ENCODE peak calls at places on chromosomes 13 and 19, in ten cellular contexts. One of them, this sample, is unnamed.

GRCh38 chr13:26664942-26665341 is 95.6 kb downstream of the GPR12 start:
- DNase-seq in heart right ventricle: no peak
- DNase-seq in AG10803: no peak
- DNase-seq in cardiac fibroblast: no peak
- DNase-seq in HFFc6: no peak
- DNase-seq in right lobe of liver: no peak
- DNase-seq in body of pancreas: no peak
- DNase-seq in A549: no peak
- DNase-seq in astrocyte of the spinal cord: no peak
- DNase-seq in GM23338: no peak
- DNase-seq in this sample: no peak

GRCh38 chr19:42291437-42291815 is 10.5 kb upstream of the PRR19 start:
- DNase-seq in heart right ventricle: no peak
- DNase-seq in AG10803: no peak
- DNase-seq in cardiac fibroblast: no peak
- DNase-seq in HFFc6: no peak
- DNase-seq in right lobe of liver: no peak
- DNase-seq in body of pancreas: no peak
- DNase-seq in A549: no peak
- DNase-seq in astrocyte of the spinal cord: no peak
- DNase-seq in GM23338: peak; percentile 61
- DNase-seq in this sample: no peak

GRCh38 chr19:7242601-7243258 is 51.5 kb downstream of the INSR start:
- DNase-seq in heart right ventricle: no peak
- DNase-seq in AG10803: peak; percentile 89
- DNase-seq in cardiac fibroblast: peak; percentile 71
- DNase-seq in HFFc6: peak; percentile 81
- DNase-seq in right lobe of liver: no peak
- DNase-seq in body of pancreas: no peak
- DNase-seq in A549: no peak
- DNase-seq in astrocyte of the spinal cord: peak; percentile 74
- DNase-seq in GM23338: no peak
- DNase-seq in this sample: no peak

GRCh38 chr13:25276748-25277147 is 10.5 kb downstream of the MTMR6 start:
- DNase-seq in heart right ventricle: no peak
- DNase-seq in AG10803: no peak
- DNase-seq in cardiac fibroblast: no peak
- DNase-seq in HFFc6: peak; percentile 61
- DNase-seq in right lobe of liver: no peak
- DNase-seq in body of pancreas: no peak
- DNase-seq in A549: no peak
- DNase-seq in astrocyte of the spinal cord: peak; percentile 36
- DNase-seq in GM23338: no peak
- DNase-seq in this sample: no peak

GRCh38 chr13:99467764-99468163 is 33.5 kb upstream of the TM9SF2 start:
- DNase-seq in heart right ventricle: no peak
- DNase-seq in AG10803: peak; percentile 25
- DNase-seq in cardiac fibroblast: peak; percentile 44
- DNase-seq in HFFc6: peak; percentile 79
- DNase-seq in right lobe of liver: no peak
- DNase-seq in body of pancreas: no peak
- DNase-seq in A549: peak; percentile 17
- DNase-seq in astrocyte of the spinal cord: peak; percentile 50
- DNase-seq in GM23338: no peak
- DNase-seq in this sample: no peak

GRCh38 chr13:100315522-100315921 is 226.6 kb downstream of the PCCA start:
- DNase-seq in heart right ventricle: no peak
- DNase-seq in AG10803: no peak
- DNase-seq in cardiac fibroblast: no peak
- DNase-seq in HFFc6: no peak
- DNase-seq in right lobe of liver: no peak
- DNase-seq in body of pancreas: no peak
- DNase-seq in A549: no peak
- DNase-seq in astrocyte of the spinal cord: no peak
- DNase-seq in GM23338: no peak
- DNase-seq in this sample: no peak

GRCh38 chr13:106990594-106990993 is 422.7 kb upstream of the ARGLU1 start:
- DNase-seq in heart right ventricle: no peak
- DNase-seq in AG10803: peak; percentile 44
- DNase-seq in cardiac fibroblast: no peak
- DNase-seq in HFFc6: no peak
- DNase-seq in right lobe of liver: no peak
- DNase-seq in body of pancreas: no peak
- DNase-seq in A549: no peak
- DNase-seq in astrocyte of the spinal cord: no peak
- DNase-seq in GM23338: no peak
- DNase-seq in this sample: no peak

GRCh38 chr13:33610471-33611015 is 207.4 kb upstream of the RFC3 start:
- DNase-seq in heart right ventricle: peak; percentile 81
- DNase-seq in AG10803: no peak
- DNase-seq in cardiac fibroblast: peak; percentile 44
- DNase-seq in HFFc6: no peak
- DNase-seq in right lobe of liver: peak; percentile 85
- DNase-seq in body of pancreas: no peak
- DNase-seq in A549: peak; percentile 1
- DNase-seq in astrocyte of the spinal cord: peak; percentile 47
- DNase-seq in GM23338: peak; percentile 60
- DNase-seq in this sample: no peak

GRCh38 chr19:6417713-6418561 is 6.7 kb downstream of the KHSRP start:
- DNase-seq in heart right ventricle: no peak
- DNase-seq in AG10803: peak; percentile 13
- DNase-seq in cardiac fibroblast: peak; percentile 46
- DNase-seq in HFFc6: no peak
- DNase-seq in right lobe of liver: no peak
- DNase-seq in body of pancreas: peak; percentile 41
- DNase-seq in A549: peak; percentile 23
- DNase-seq in astrocyte of the spinal cord: peak; percentile 13
- DNase-seq in GM23338: peak; percentile 48
- DNase-seq in this sample: no peak

GRCh38 chr19:21092107-21092506 is 10.1 kb downstream of the ZNF714 start:
- DNase-seq in heart right ventricle: no peak
- DNase-seq in AG10803: peak; percentile 61
- DNase-seq in cardiac fibroblast: peak; percentile 71
- DNase-seq in HFFc6: peak; percentile 14
- DNase-seq in right lobe of liver: no peak
- DNase-seq in body of pancreas: peak; percentile 16
- DNase-seq in A549: no peak
- DNase-seq in astrocyte of the spinal cord: peak; percentile 12
- DNase-seq in GM23338: no peak
- DNase-seq in this sample: no peak

GRCh38 chr13:97901716-97902115 is 51.8 kb upstream of the IPO5 start:
- DNase-seq in heart right ventricle: no peak
- DNase-seq in AG10803: no peak
- DNase-seq in cardiac fibroblast: no peak
- DNase-seq in HFFc6: no peak
- DNase-seq in right lobe of liver: no peak
- DNase-seq in body of pancreas: no peak
- DNase-seq in A549: no peak
- DNase-seq in astrocyte of the spinal cord: no peak
- DNase-seq in GM23338: peak; percentile 8
- DNase-seq in this sample: no peak

GRCh38 chr13:79808475-79808874 is 327.5 kb downstream of the NDFIP2 start:
- DNase-seq in heart right ventricle: no peak
- DNase-seq in AG10803: no peak
- DNase-seq in cardiac fibroblast: no peak
- DNase-seq in HFFc6: no peak
- DNase-seq in right lobe of liver: no peak
- DNase-seq in body of pancreas: no peak
- DNase-seq in A549: no peak
- DNase-seq in astrocyte of the spinal cord: no peak
- DNase-seq in GM23338: no peak
- DNase-seq in this sample: no peak

GRCh38 chr19:38990949-38991697 is 15.6 kb upstream of the FBXO17 start:
- DNase-seq in heart right ventricle: no peak
- DNase-seq in AG10803: peak; percentile 34
- DNase-seq in cardiac fibroblast: peak; percentile 27
- DNase-seq in HFFc6: peak; percentile 21
- DNase-seq in right lobe of liver: peak; percentile 29
- DNase-seq in body of pancreas: no peak
- DNase-seq in A549: peak; percentile 38
- DNase-seq in astrocyte of the spinal cord: no peak
- DNase-seq in GM23338: no peak
- DNase-seq in this sample: no peak

GRCh38 chr13:32115069-32115468 is 83.5 kb downstream of the FRY start:
- DNase-seq in heart right ventricle: no peak
- DNase-seq in AG10803: no peak
- DNase-seq in cardiac fibroblast: no peak
- DNase-seq in HFFc6: no peak
- DNase-seq in right lobe of liver: no peak
- DNase-seq in body of pancreas: no peak
- DNase-seq in A549: no peak
- DNase-seq in astrocyte of the spinal cord: no peak
- DNase-seq in GM23338: no peak
- DNase-seq in this sample: no peak

GRCh38 chr19:47228937-47229673 is 1.9 kb downstream of the BBC3 start:
- DNase-seq in heart right ventricle: no peak
- DNase-seq in AG10803: peak; percentile 57
- DNase-seq in cardiac fibroblast: peak; percentile 33
- DNase-seq in HFFc6: peak; percentile 36
- DNase-seq in right lobe of liver: no peak
- DNase-seq in body of pancreas: no peak
- DNase-seq in A549: peak; percentile 75
- DNase-seq in astrocyte of the spinal cord: peak; percentile 36
- DNase-seq in GM23338: no peak
- DNase-seq in this sample: no peak

GRCh38 chr19:47228168-47228936 is 2.6 kb downstream of the BBC3 start:
- DNase-seq in heart right ventricle: peak; percentile 47
- DNase-seq in AG10803: peak; percentile 48
- DNase-seq in cardiac fibroblast: peak; percentile 23
- DNase-seq in HFFc6: peak; percentile 29
- DNase-seq in right lobe of liver: peak; percentile 71
- DNase-seq in body of pancreas: peak; percentile 52
- DNase-seq in A549: peak; percentile 85
- DNase-seq in astrocyte of the spinal cord: peak; percentile 29
- DNase-seq in GM23338: peak; percentile 67
- DNase-seq in this sample: no peak

GRCh38 chr19:47226426-47227346 is 4.3 kb downstream of the BBC3 start:
- DNase-seq in heart right ventricle: peak; percentile 84
- DNase-seq in AG10803: peak; percentile 93
- DNase-seq in cardiac fibroblast: peak; percentile 83
- DNase-seq in HFFc6: peak; percentile 65
- DNase-seq in right lobe of liver: peak; percentile 90
- DNase-seq in body of pancreas: peak; percentile 62
- DNase-seq in A549: peak; percentile 95
- DNase-seq in astrocyte of the spinal cord: peak; percentile 49
- DNase-seq in GM23338: peak; percentile 61
- DNase-seq in this sample: no peak

GRCh38 chr19:47227347-47228167 is 3.4 kb downstream of the BBC3 start:
- DNase-seq in heart right ventricle: peak; percentile 89
- DNase-seq in AG10803: peak; percentile 97
- DNase-seq in cardiac fibroblast: peak; percentile 98
- DNase-seq in HFFc6: peak; percentile 89
- DNase-seq in right lobe of liver: peak; percentile 90
- DNase-seq in body of pancreas: peak; percentile 78
- DNase-seq in A549: peak; percentile 99
- DNase-seq in astrocyte of the spinal cord: peak; percentile 94
- DNase-seq in GM23338: peak; percentile 100
- DNase-seq in this sample: peak; percentile 62

GRCh38 chr19:47225746-47226425 is 5.1 kb downstream of the BBC3 start:
- DNase-seq in heart right ventricle: peak; percentile 91
- DNase-seq in AG10803: peak; percentile 87
- DNase-seq in cardiac fibroblast: peak; percentile 93
- DNase-seq in HFFc6: peak; percentile 81
- DNase-seq in right lobe of liver: peak; percentile 90
- DNase-seq in body of pancreas: peak; percentile 92
- DNase-seq in A549: peak; percentile 89
- DNase-seq in astrocyte of the spinal cord: peak; percentile 89
- DNase-seq in GM23338: peak; percentile 94
- DNase-seq in this sample: peak; percentile 68
- TF ChIP-seq CTCF in heart right ventricle: peak; percentile 71
- TF ChIP-seq CTCF in AG10803: peak; percentile 0
- TF ChIP-seq CTCF in cardiac fibroblast: peak; percentile 14
- TF ChIP-seq CTCF in HFFc6: peak; percentile 75
- TF ChIP-seq CTCF in right lobe of liver: peak; percentile 42
- TF ChIP-seq CTCF in body of pancreas: peak; percentile 22
- TF ChIP-seq CTCF in A549: peak; percentile 28
- TF ChIP-seq CTCF in astrocyte of the spinal cord: peak; percentile 3
- TF ChIP-seq CTCF in GM23338: peak; percentile 16
- TF ChIP-seq CTCF in this sample: no peak

DNA sequence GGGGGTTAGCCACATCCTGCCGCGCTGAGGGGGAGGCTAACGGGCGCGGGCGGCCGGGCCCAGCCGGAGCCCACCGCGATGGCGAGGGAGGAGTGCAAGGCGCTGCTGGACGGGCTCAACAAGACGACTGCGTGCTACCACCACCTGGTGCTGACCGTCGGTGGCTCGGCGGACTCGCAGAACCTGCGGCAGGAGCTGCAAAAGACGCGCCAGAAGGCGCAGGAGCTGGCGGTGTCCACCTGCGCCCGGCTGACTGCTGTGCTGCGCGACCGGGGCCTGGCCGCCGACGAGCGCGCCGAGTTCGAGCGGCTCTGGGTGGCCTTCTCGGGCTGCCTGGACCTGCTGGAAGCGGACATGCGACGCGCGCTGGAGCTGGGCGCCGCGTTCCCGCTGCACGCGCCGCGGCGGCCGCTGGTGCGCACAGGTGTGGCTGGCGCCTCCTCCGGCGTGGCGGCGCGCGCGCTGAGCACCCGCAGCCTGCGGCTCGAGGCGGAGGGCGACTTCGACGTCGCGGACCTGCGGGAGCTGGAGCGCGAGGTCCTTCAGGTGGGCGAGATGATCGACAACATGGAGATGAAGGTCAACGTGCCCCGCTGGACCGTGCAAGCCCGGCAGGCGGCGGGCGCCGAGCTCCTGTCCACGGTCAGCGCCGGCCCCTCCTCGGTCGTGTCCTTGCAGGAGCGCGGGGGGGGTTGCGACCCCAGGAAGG is 692 bp downstream of the RGS9BP start:
- DNase-seq in heart right ventricle: peak; percentile 30
- DNase-seq in AG10803: no peak
- DNase-seq in cardiac fibroblast: no peak
- DNase-seq in HFFc6: no peak
- DNase-seq in right lobe of liver: no peak
- DNase-seq in body of pancreas: peak; percentile 20
- DNase-seq in A549: peak; percentile 74
- DNase-seq in astrocyte of the spinal cord: no peak
- DNase-seq in GM23338: peak; percentile 62
- DNase-seq in this sample: no peak
- TF ChIP-seq CTCF in heart right ventricle: no peak
- TF ChIP-seq CTCF in AG10803: no peak
- TF ChIP-seq CTCF in cardiac fibroblast: no peak
- TF ChIP-seq CTCF in HFFc6: no peak
- TF ChIP-seq CTCF in right lobe of liver: no peak
- TF ChIP-seq CTCF in body of pancreas: no peak
- TF ChIP-seq CTCF in A549: no peak
- TF ChIP-seq CTCF in astrocyte of the spinal cord: no peak
- TF ChIP-seq CTCF in GM23338: no peak
- TF ChIP-seq CTCF in this sample: no peak

GRCh38 chr13:43894438-43894837 is 14.7 kb downstream of the LACC1 start:
- DNase-seq in heart right ventricle: no peak
- DNase-seq in AG10803: no peak
- DNase-seq in cardiac fibroblast: no peak
- DNase-seq in HFFc6: no peak
- DNase-seq in right lobe of liver: no peak
- DNase-seq in body of pancreas: no peak
- DNase-seq in A549: no peak
- DNase-seq in astrocyte of the spinal cord: no peak
- DNase-seq in GM23338: peak; percentile 37
- DNase-seq in this sample: no peak
- TF ChIP-seq CTCF in heart right ventricle: no peak
- TF ChIP-seq CTCF in AG10803: peak; percentile 21
- TF ChIP-seq CTCF in cardiac fibroblast: peak; percentile 19
- TF ChIP-seq CTCF in HFFc6: peak; percentile 76
- TF ChIP-seq CTCF in right lobe of liver: peak; percentile 19
- TF ChIP-seq CTCF in body of pancreas: no peak
- TF ChIP-seq CTCF in A549: peak; percentile 20
- TF ChIP-seq CTCF in astrocyte of the spinal cord: peak; percentile 32
- TF ChIP-seq CTCF in GM23338: no peak
- TF ChIP-seq CTCF in this sample: no peak

GRCh38 chr19:57351867-57352266 is 796 bp downstream of the ZNF304 start:
- DNase-seq in heart right ventricle: no peak
- DNase-seq in AG10803: peak; percentile 8
- DNase-seq in cardiac fibroblast: no peak
- DNase-seq in HFFc6: peak; percentile 18
- DNase-seq in right lobe of liver: no peak
- DNase-seq in body of pancreas: no peak
- DNase-seq in A549: no peak
- DNase-seq in astrocyte of the spinal cord: no peak
- DNase-seq in GM23338: peak; percentile 19
- DNase-seq in this sample: no peak
- TF ChIP-seq CTCF in heart right ventricle: no peak
- TF ChIP-seq CTCF in AG10803: no peak
- TF ChIP-seq CTCF in cardiac fibroblast: peak; percentile 8
- TF ChIP-seq CTCF in HFFc6: peak; percentile 58
- TF ChIP-seq CTCF in right lobe of liver: no peak
- TF ChIP-seq CTCF in body of pancreas: no peak
- TF ChIP-seq CTCF in A549: no peak
- TF ChIP-seq CTCF in astrocyte of the spinal cord: no peak
- TF ChIP-seq CTCF in GM23338: no peak
- TF ChIP-seq CTCF in this sample: no peak

This sample was measured in astrocyte of the cerebellum.